ENCODE peak calls at places on chromosomes 2 and 18, in six cellular contexts. One of them, this sample, is unnamed.

GRCh38 chr2:176562359-176563043 is 293.3 kb downstream of the MTX2 start:
- DNase-seq in G401: no peak
- DNase-seq in NCI-H2081: no peak
- DNase-seq in foreskin fibroblast: no peak
- DNase-seq in astrocyte: peak
- DNase-seq in ovary: no peak
- DNase-seq in this sample: no peak

GRCh38 chr18:31041346-31042067 is 1.0 kb downstream of the DSC3 start:
- DNase-seq in G401: no peak
- DNase-seq in NCI-H2081: peak
- DNase-seq in foreskin fibroblast: no peak
- DNase-seq in astrocyte: no peak
- DNase-seq in ovary: no peak
- DNase-seq in this sample: no peak

GRCh38 chr2:84946204-84947009 is 24.6 kb upstream of the KCMF1 start:
- DNase-seq in G401: no peak
- DNase-seq in NCI-H2081: no peak
- DNase-seq in foreskin fibroblast: peak
- DNase-seq in astrocyte: peak
- DNase-seq in ovary: no peak
- DNase-seq in this sample: peak

GRCh38 chr2:85561280-85562212 is at the start of gene GGCX:
- DNase-seq in G401: peak
- DNase-seq in NCI-H2081: peak
- DNase-seq in foreskin fibroblast: peak
- DNase-seq in astrocyte: peak
- DNase-seq in ovary: peak
- DNase-seq in this sample: peak

GRCh38 chr2:73982140-73982617 is 2.5 kb upstream of the TET3 start:
- DNase-seq in G401: no peak
- DNase-seq in NCI-H2081: no peak
- DNase-seq in foreskin fibroblast: peak
- DNase-seq in astrocyte: peak
- DNase-seq in ovary: no peak
- DNase-seq in this sample: no peak

GRCh38 chr2:176638167-176639015 is 369.1 kb downstream of the MTX2 start:
- DNase-seq in G401: peak
- DNase-seq in NCI-H2081: peak
- DNase-seq in foreskin fibroblast: peak
- DNase-seq in astrocyte: peak
- DNase-seq in ovary: peak
- DNase-seq in this sample: no peak

GRCh38 chr2:222864296-222864695 is 3.5 kb downstream of the ACSL3 start:
- DNase-seq in G401: no peak
- DNase-seq in NCI-H2081: no peak
- DNase-seq in foreskin fibroblast: peak
- DNase-seq in astrocyte: peak
- DNase-seq in ovary: peak
- DNase-seq in this sample: no peak

GRCh38 chr2:56898986-56899385 is 715.2 kb downstream of the CCDC85A start:
- DNase-seq in G401: no peak
- DNase-seq in NCI-H2081: no peak
- DNase-seq in foreskin fibroblast: no peak
- DNase-seq in astrocyte: no peak
- DNase-seq in ovary: no peak
- DNase-seq in this sample: no peak

GRCh38 chr18:28161608-28162599 is 15.0 kb downstream of the CDH2 start:
- DNase-seq in G401: no peak
- DNase-seq in NCI-H2081: no peak
- DNase-seq in foreskin fibroblast: peak
- DNase-seq in astrocyte: peak
- DNase-seq in ovary: no peak
- DNase-seq in this sample: no peak

GRCh38 chr18:45596048-45596447 is 19.2 kb upstream of the SLC14A2 start:
- DNase-seq in G401: peak
- DNase-seq in NCI-H2081: no peak
- DNase-seq in foreskin fibroblast: no peak
- DNase-seq in astrocyte: no peak
- DNase-seq in ovary: no peak
- DNase-seq in this sample: no peak

GRCh38 chr2:204542967-204543608 is 2.2 kb upstream of the PARD3B start:
- DNase-seq in G401: no peak
- DNase-seq in NCI-H2081: no peak
- DNase-seq in foreskin fibroblast: no peak
- DNase-seq in astrocyte: no peak
- DNase-seq in ovary: no peak
- DNase-seq in this sample: no peak

GRCh38 chr2:136874258-136874657 is 108.9 kb downstream of the THSD7B start:
- DNase-seq in G401: no peak
- DNase-seq in NCI-H2081: peak
- DNase-seq in foreskin fibroblast: no peak
- DNase-seq in astrocyte: no peak
- DNase-seq in ovary: no peak
- DNase-seq in this sample: no peak

This sample was measured in BJ.